ENCODE peak calls at places on chromosomes 5 and 9, in nine cellular contexts. T is Karpas-422, X is body of pancreas, R is RWPE2, C is tibial artery, G is adipocyte, Z is neural progenitor cell, U is fibroblast of lung, B is PC-3. S is an unnamed sample.
A peak's percentile ranks its signal among the peaks of the same experiment; 100 is the strongest.

GRCh38 chr5:127187711-127188110 is 102.9 kb upstream of the MEGF10 start:
- DNase-seq in X (no peak), R (no peak), Z (no peak), B (no peak), T (no peak), C (no peak), U (no peak), G (peak; percentile 7), S (no peak)

GRCh38 chr9:138042146-138042545 is 164.6 kb downstream of the CACNA1B start:
- DNase-seq in B (no peak), C (no peak), Z (no peak), T (no peak), U (no peak), X (no peak), G (no peak), R (no peak), S (no peak)

GRCh38 chr9:114898741-114899140 is 31.6 kb downstream of the TNFSF8 start:
- DNase-seq in X (peak; percentile 55), C (peak; percentile 59), Z (no peak), R (no peak), U (no peak), B (no peak), T (peak; percentile 70), G (no peak), S (peak; percentile 31)

GRCh38 chr9:89442981-89443817 is 54.7 kb downstream of the SEMA4D start:
- DNase-seq in B (no peak), G (no peak), C (no peak), R (no peak), U (no peak), T (no peak), X (peak; percentile 22), Z (no peak), S (no peak)

GRCh38 chr5:132426525-132427138 is 57.1 kb downstream of the SLC22A5 start:
- DNase-seq in B (peak; percentile 79), C (peak; percentile 87), X (peak; percentile 83), U (peak; percentile 97), T (peak; percentile 79), R (peak; percentile 95), Z (peak; percentile 44), G (peak; percentile 89), S (peak; percentile 67)

GRCh38 chr5:78287833-78288232 is 6.7 kb downstream of the AP3B1 start:
- DNase-seq in R (no peak), X (peak; percentile 17), G (peak; percentile 89), Z (no peak), U (peak; percentile 86), T (no peak), C (no peak), B (peak; percentile 50), S (no peak)

GRCh38 chr5:78677777-78678668 is 29.5 kb upstream of the LHFPL2 start:
- DNase-seq in X (peak; percentile 54), B (peak; percentile 85), G (peak; percentile 96), Z (no peak), R (no peak), T (no peak), U (peak; percentile 98), C (peak; percentile 85), S (peak; percentile 40)

GRCh38 chr9:34375901-34376595 is 650 bp downstream of the MYORG start:
- DNase-seq in R (no peak), C (peak; percentile 35), Z (peak; percentile 45), G (peak; percentile 25), T (peak; percentile 77), B (peak; percentile 54), X (peak; percentile 75), U (peak; percentile 38), S (peak; percentile 57)

GRCh38 chr9:136831720-136832104 is 10.6 kb upstream of the AJM1 start:
- DNase-seq in B (no peak), X (no peak), G (no peak), T (no peak), R (no peak), U (no peak), Z (no peak), C (no peak), S (no peak)

GRCh38 chr5:142087920-142088679 is 20.5 kb upstream of the NDFIP1 start:
- DNase-seq in X (no peak), T (no peak), U (no peak), B (no peak), R (no peak), G (no peak), Z (no peak), C (no peak), S (no peak)

GRCh38 chr5:91225848-91226686 is 157.1 kb downstream of the ARRDC3 start:
- DNase-seq in R (no peak), X (peak; percentile 67), T (peak; percentile 74), B (peak; percentile 66), G (no peak), U (peak; percentile 15), Z (peak; percentile 61), C (no peak), S (no peak)

GRCh38 chr5:151222769-151223446 is 984 bp downstream of the CCDC69 start:
- DNase-seq in T (peak; percentile 96), U (no peak), R (no peak), Z (no peak), C (peak; percentile 74), G (no peak), X (peak; percentile 64), B (peak; percentile 25), S (peak; percentile 50)

GRCh38 chr5:79774171-79774854 is 84.7 kb downstream of the CMYA5 start:
- DNase-seq in C (no peak), R (no peak), X (no peak), T (peak; percentile 57), Z (peak; percentile 74), U (peak; percentile 36), G (peak; percentile 23), B (peak; percentile 29), S (peak; percentile 23)

GRCh38 chr5:73564644-73565165 is 734 bp downstream of the ANKRA2 start:
- DNase-seq in C (no peak), G (peak; percentile 24), R (no peak), T (peak; percentile 59), U (peak; percentile 19), B (no peak), Z (no peak), X (no peak), S (no peak)

GRCh38 chr5:141513021-141513626 is 24.2 kb downstream of the PCDHGC5 start:
- DNase-seq in B (no peak), X (peak; percentile 45), T (peak; percentile 93), R (no peak), U (peak; percentile 57), Z (peak; percentile 81), G (peak; percentile 65), C (peak; percentile 48), S (no peak)

GRCh38 chr9:126421567-126422428 is 95.2 kb downstream of the MVB12B start:
- DNase-seq in U (no peak), Z (peak; percentile 57), C (no peak), T (no peak), X (peak; percentile 28), R (no peak), B (no peak), G (no peak), S (no peak)

GRCh38 chr5:133294380-133294779 is 242.6 kb downstream of the HSPA4 start:
- DNase-seq in G (no peak), B (no peak), Z (no peak), R (no peak), X (no peak), T (no peak), U (no peak), C (no peak), S (no peak)

GRCh38 chr5:2182020-2182419 is 299.3 kb upstream of the IRX4 start:
- DNase-seq in C (no peak), B (no peak), X (no peak), Z (no peak), G (no peak), U (no peak), R (no peak), T (no peak), S (no peak)

GRCh38 chr9:94611638-94612068 is 18.0 kb upstream of the FBP2 start:
- DNase-seq in T (peak; percentile 32), G (no peak), B (peak; percentile 41), C (no peak), Z (no peak), R (no peak), U (no peak), X (peak; percentile 27), S (no peak)

GRCh38 chr5:167284491-167284890 is 1007.0 kb upstream of the WWC1 start:
- DNase-seq in Z (no peak), R (no peak), G (peak; percentile 47), T (no peak), B (no peak), U (peak; percentile 60), C (no peak), X (no peak), S (no peak)

GRCh38 chr9:13932472-13933267 is 381.3 kb downstream of the NFIB start:
- DNase-seq in X (no peak), U (no peak), Z (no peak), B (no peak), G (no peak), T (no peak), R (no peak), C (no peak), S (no peak)
- H3K4me1 ChIP-seq in X (no peaks in the 10 kb centered on the region), U (no peaks in the 10 kb centered on the region), Z (no peaks in the 10 kb centered on the region), B (peaks cover 4% of the 10 kb centered on the region), G (peaks cover 17% of the 10 kb centered on the region), T (peaks cover 8% of the 10 kb centered on the region), R (no peaks in the 10 kb centered on the region), C (no peaks in the 10 kb centered on the region), S (peaks cover 5% of the 10 kb centered on the region)

DNA sequence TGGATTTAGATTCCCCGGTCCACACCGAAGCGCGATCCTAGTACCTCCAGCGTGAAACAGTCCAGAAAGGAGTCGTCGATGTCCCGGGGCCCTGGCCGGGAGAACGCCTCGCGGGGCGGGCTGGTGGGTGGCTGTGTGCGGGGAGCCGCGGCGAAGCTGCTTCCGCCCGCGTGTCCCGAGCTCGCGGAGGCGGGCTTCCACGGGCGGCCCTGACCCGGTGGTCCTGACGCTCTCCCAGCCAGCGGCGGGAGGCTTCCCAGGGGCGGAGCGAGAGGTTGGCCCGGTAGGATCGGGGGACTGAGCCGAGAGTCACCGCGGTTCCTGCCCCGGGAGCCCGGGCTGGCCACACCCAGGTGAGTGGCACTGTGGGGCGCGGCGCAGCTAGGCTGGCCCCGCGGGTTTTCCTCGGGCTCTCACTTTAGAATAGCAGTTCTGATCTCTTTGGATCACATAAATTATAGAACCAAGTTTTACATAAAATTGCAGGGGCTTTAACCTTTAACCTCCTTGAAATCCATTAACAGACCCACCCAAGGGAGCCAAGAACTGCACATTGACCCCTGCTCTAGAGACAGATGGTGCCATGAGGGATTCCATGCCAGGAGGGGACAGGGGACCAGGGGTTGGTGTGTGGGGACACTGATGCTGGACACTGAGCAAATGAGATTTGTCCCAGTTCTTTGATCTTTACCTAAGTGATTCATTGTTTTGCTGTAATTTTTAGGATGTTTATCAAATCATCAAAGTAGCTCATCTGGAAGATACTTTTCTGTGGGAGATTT is 29.2 kb upstream of the IL31RA start:
- DNase-seq in G (peak; percentile 12), X (peak; percentile 34), B (no peak), T (no peak), R (no peak), U (peak; percentile 33), C (no peak), Z (peak; percentile 55), S (no peak)
- H3K4me3 ChIP-seq in G (peak overlapping the region; percentile 78), X (peak overlapping the region; percentile 34), B (no peak overlapping the region), T (no peak overlapping the region), R (peak overlapping the region; percentile 21), U (peak overlapping the region; percentile 44), C (peak overlapping the region; percentile 43), Z (peak overlapping the region; percentile 42), S (peak overlapping the region; percentile 26)

GRCh38 chr5:34675857-34676256 is 19.7 kb downstream of the RAI14 start:
- DNase-seq in T (no peak), U (no peak), X (no peak), B (no peak), Z (no peak), G (peak; percentile 61), R (no peak), C (no peak), S (no peak)
- H3K4me1 ChIP-seq in T (no peaks in the 10 kb centered on the region), U (peaks cover 11% of the 10 kb centered on the region), X (peaks cover 15% of the 10 kb centered on the region), B (peaks cover 38% of the 10 kb centered on the region), Z (peaks cover 23% of the 10 kb centered on the region), G (peaks cover 14% of the 10 kb centered on the region), R (peaks cover 41% of the 10 kb centered on the region), C (peaks cover 21% of the 10 kb centered on the region), S (no peaks in the 10 kb centered on the region)

GRCh38 chr5:137733922-137734695 is 1.8 kb downstream of the KLHL3 start:
- DNase-seq in X (no peak), U (no peak), R (no peak), C (no peak), T (no peak), G (no peak), B (no peak), Z (no peak), S (no peak)
- H3K4me3 ChIP-seq in X (no peak overlapping the region), U (no peak overlapping the region), R (no peak overlapping the region), C (peak overlapping the region; percentile 55), T (no peak overlapping the region), G (peak overlapping the region; percentile 76), B (peak overlapping the region; percentile 77), Z (peak overlapping the region; percentile 74), S (peak overlapping the region; percentile 60)